ENCODE peak calls at places on chromosome 11, in five cellular contexts. One of them, this sample, is unnamed.

GRCh38 chr11:122045181-122045586 is 70.8 kb downstream of the BLID start:
- DNase-seq in SK-N-SH: no peak
- DNase-seq in HepG2: no peak
- DNase-seq in K562: no peak
- DNase-seq in GM12878: no peak
- DNase-seq in this sample: no peak

GRCh38 chr11:106818416-106818815 is 199.9 kb downstream of the GUCY1A2 start:
- DNase-seq in GM12878: no peak
- DNase-seq in SK-N-SH: no peak
- DNase-seq in HepG2: no peak
- DNase-seq in K562: no peak
- DNase-seq in this sample: no peak

GRCh38 chr11:111260761-111261160 is 15.2 kb downstream of the POU2AF2 start:
- DNase-seq in HepG2: no peak
- DNase-seq in K562: no peak
- DNase-seq in SK-N-SH: no peak
- DNase-seq in GM12878: no peak
- DNase-seq in this sample: no peak

GRCh38 chr11:26665946-26666345 is 55.9 kb downstream of the SLC5A12 start:
- DNase-seq in K562: no peak
- DNase-seq in SK-N-SH: no peak
- DNase-seq in HepG2: no peak
- DNase-seq in GM12878: no peak
- DNase-seq in this sample: no peak

GRCh38 chr11:12410006-12410728 is 32.8 kb downstream of the PARVA start:
- DNase-seq in SK-N-SH: peak; percentile 30
- DNase-seq in K562: no peak
- DNase-seq in HepG2: no peak
- DNase-seq in GM12878: no peak
- DNase-seq in this sample: no peak

GRCh38 chr11:132962026-132962425 is 570.3 kb downstream of the OPCML start:
- DNase-seq in K562: no peak
- DNase-seq in HepG2: no peak
- DNase-seq in SK-N-SH: peak; percentile 44
- DNase-seq in GM12878: no peak
- DNase-seq in this sample: no peak

GRCh38 chr11:16685914-16686313 is 52.5 kb upstream of the C11orf58 start:
- DNase-seq in K562: no peak
- DNase-seq in GM12878: no peak
- DNase-seq in HepG2: no peak
- DNase-seq in SK-N-SH: no peak
- DNase-seq in this sample: no peak

GRCh38 chr11:62108017-62108750 is 15.6 kb upstream of the INCENP start:
- DNase-seq in GM12878: peak; percentile 11
- DNase-seq in SK-N-SH: peak; percentile 69
- DNase-seq in HepG2: peak; percentile 65
- DNase-seq in K562: peak; percentile 49
- DNase-seq in this sample: peak; percentile 19

GRCh38 chr11:86696451-86696850 is 24.0 kb upstream of the ME3 start:
- DNase-seq in GM12878: no peak
- DNase-seq in SK-N-SH: no peak
- DNase-seq in K562: no peak
- DNase-seq in HepG2: no peak
- DNase-seq in this sample: no peak

GRCh38 chr11:1743587-1744136 is 6.7 kb downstream of the IFITM10 start:
- DNase-seq in K562: no peak
- DNase-seq in GM12878: no peak
- DNase-seq in HepG2: no peak
- DNase-seq in SK-N-SH: no peak
- DNase-seq in this sample: no peak

GRCh38 chr11:27485930-27486773 is 13.6 kb upstream of the LGR4 start:
- DNase-seq in K562: peak; percentile 45
- DNase-seq in SK-N-SH: peak; percentile 40
- DNase-seq in HepG2: peak; percentile 54
- DNase-seq in GM12878: no peak
- DNase-seq in this sample: no peak

DNA sequence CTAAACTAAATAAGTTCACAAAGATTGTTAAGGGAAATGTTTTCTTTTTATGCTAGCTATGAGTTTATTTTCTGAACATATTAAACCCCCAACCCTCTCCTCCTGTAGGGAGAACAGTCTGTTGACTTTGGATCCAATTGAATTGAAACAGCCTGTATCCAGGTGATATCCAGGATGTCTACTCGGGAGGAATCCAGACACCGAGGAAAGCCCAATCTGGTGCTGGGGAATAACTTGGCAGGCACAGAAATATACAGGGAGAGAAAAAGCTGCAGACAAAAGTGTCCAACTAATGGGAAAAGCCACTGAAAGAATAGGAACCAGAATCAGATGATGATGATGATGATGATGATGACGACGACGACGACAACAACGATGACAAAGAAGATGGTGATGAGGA is 93.9 kb upstream of the API5 start:
- DNase-seq in K562: no peak
- DNase-seq in HepG2: no peak
- DNase-seq in GM12878: no peak
- DNase-seq in SK-N-SH: no peak
- DNase-seq in this sample: no peak
- H2AFZ ChIP-seq in K562: no peak overlapping the region
- H2AFZ ChIP-seq in HepG2: no peak overlapping the region
- H2AFZ ChIP-seq in GM12878: no peak overlapping the region
- H2AFZ ChIP-seq in SK-N-SH: no peak overlapping the region
- H2AFZ ChIP-seq in this sample: no peak overlapping the region

GRCh38 chr11:63491614-63492372 is 826 bp upstream of the PLAAT5 start:
- DNase-seq in GM12878: no peak
- DNase-seq in HepG2: peak; percentile 92
- DNase-seq in K562: peak; percentile 39
- DNase-seq in SK-N-SH: no peak
- DNase-seq in this sample: no peak

GRCh38 chr11:63492441-63492840 is 1.5 kb upstream of the PLAAT5 start:
- DNase-seq in HepG2: no peak
- DNase-seq in SK-N-SH: no peak
- DNase-seq in GM12878: no peak
- DNase-seq in K562: no peak
- DNase-seq in this sample: no peak

GRCh38 chr11:63489879-63490278 is 1.1 kb downstream of the PLAAT5 start:
- DNase-seq in SK-N-SH: no peak
- DNase-seq in HepG2: no peak
- DNase-seq in K562: no peak
- DNase-seq in GM12878: no peak
- DNase-seq in this sample: no peak

GRCh38 chr11:63491240-63491587 is 247 bp upstream of the PLAAT5 start:
- DNase-seq in SK-N-SH: no peak
- DNase-seq in GM12878: no peak
- DNase-seq in K562: no peak
- DNase-seq in HepG2: no peak
- DNase-seq in this sample: no peak

DNA sequence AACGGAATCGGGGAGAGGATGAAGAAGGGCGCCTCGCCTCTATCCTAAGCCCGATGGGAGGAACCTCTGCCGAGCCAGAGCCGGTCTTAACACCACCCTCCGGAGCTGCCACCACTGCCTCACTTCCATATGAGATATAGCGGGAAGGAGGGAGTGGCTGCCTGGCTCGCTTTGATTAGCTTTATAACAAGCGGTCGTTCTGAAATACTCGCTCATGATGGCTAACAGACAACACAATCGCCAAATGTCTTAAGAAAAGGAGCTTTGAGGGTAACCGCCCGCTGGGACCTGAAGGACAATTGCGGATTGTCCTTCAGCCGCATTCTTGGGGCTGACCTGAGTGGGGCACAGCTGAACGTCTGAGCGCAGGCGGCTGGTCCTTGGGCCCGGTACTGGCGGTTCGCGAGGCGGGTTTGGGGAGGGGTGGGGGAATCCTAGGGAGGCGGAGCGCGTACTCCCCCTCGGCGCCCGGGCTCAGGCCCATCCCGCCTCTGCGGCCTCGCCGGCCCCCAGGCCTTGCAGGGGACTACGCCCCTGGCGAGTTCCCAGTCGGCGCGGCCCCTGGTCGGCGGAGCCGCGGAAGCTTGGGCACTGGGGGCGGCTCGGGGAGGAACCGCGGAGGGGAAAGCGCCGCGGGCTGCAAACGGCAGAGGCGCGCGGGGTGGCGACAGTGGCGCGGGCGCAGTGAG is at the start of gene PLAAT5:
- DNase-seq in HepG2: no peak
- DNase-seq in GM12878: no peak
- DNase-seq in K562: no peak
- DNase-seq in SK-N-SH: peak; percentile 50
- DNase-seq in this sample: peak; percentile 73
- TF ChIP-seq TAF1 in HepG2: no peak
- TF ChIP-seq TAF1 in GM12878: no peak
- TF ChIP-seq TAF1 in K562: no peak
- TF ChIP-seq TAF1 in SK-N-SH: no peak
- TF ChIP-seq TAF1 in this sample: peak; percentile 11

GRCh38 chr11:102530558-102530957 is at the start of gene MMP7:
- DNase-seq in SK-N-SH: no peak
- DNase-seq in GM12878: no peak
- DNase-seq in K562: no peak
- DNase-seq in HepG2: no peak
- DNase-seq in this sample: no peak
- H2AFZ ChIP-seq in SK-N-SH: peak within 1 kb of the TSS; percentile 74
- H2AFZ ChIP-seq in GM12878: no peak within 1 kb of the TSS
- H2AFZ ChIP-seq in K562: no peak within 1 kb of the TSS
- H2AFZ ChIP-seq in HepG2: no peak within 1 kb of the TSS
- H2AFZ ChIP-seq in this sample: peak within 1 kb of the TSS; percentile 71

DNA sequence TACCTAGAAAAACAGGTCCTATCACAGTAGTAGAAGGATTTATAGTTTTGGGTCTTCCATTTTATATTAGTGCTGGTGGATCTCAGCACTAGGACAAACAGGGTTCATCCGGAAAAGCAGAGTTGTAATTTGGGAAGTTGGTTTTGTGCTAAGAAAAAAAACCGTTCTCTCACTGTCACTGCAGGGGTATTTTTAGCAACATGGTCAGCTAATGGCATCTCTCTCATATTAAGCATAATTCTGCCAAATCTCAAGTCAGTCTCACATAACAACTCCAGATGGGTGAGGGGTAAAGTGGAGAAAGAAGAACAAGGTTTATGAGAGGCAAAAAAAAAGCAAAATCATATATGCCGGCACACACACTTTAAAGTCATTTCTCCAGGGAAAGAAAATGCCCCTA is 51.6 kb upstream of the GDPD4 start:
- DNase-seq in SK-N-SH: no peak
- DNase-seq in HepG2: no peak
- DNase-seq in K562: no peak
- DNase-seq in GM12878: no peak
- DNase-seq in this sample: no peak
- TF ChIP-seq TAF1 in SK-N-SH: no peak
- TF ChIP-seq TAF1 in HepG2: no peak
- TF ChIP-seq TAF1 in K562: no peak
- TF ChIP-seq TAF1 in GM12878: no peak
- TF ChIP-seq TAF1 in this sample: no peak

GRCh38 chr11:35179466-35180135 is 40.6 kb downstream of the CD44 start:
- DNase-seq in HepG2: no peak
- DNase-seq in K562: no peak
- DNase-seq in GM12878: no peak
- DNase-seq in SK-N-SH: no peak
- DNase-seq in this sample: no peak

GRCh38 chr11:35182317-35182939 is 43.5 kb downstream of the CD44 start:
- DNase-seq in SK-N-SH: no peak
- DNase-seq in K562: no peak
- DNase-seq in HepG2: no peak
- DNase-seq in GM12878: peak; percentile 52
- DNase-seq in this sample: no peak

GRCh38 chr11:35185696-35186095 is 46.7 kb downstream of the CD44 start:
- DNase-seq in GM12878: no peak
- DNase-seq in K562: no peak
- DNase-seq in HepG2: no peak
- DNase-seq in SK-N-SH: no peak
- DNase-seq in this sample: no peak

GRCh38 chr11:35180311-35181233 is 41.6 kb downstream of the CD44 start:
- DNase-seq in SK-N-SH: no peak
- DNase-seq in GM12878: no peak
- DNase-seq in K562: no peak
- DNase-seq in HepG2: no peak
- DNase-seq in this sample: no peak

GRCh38 chr11:35183526-35183925 is 44.6 kb downstream of the CD44 start:
- DNase-seq in HepG2: no peak
- DNase-seq in SK-N-SH: no peak
- DNase-seq in K562: no peak
- DNase-seq in GM12878: no peak
- DNase-seq in this sample: no peak
- H2AFZ ChIP-seq in HepG2: no peak overlapping the region
- H2AFZ ChIP-seq in SK-N-SH: no peak overlapping the region
- H2AFZ ChIP-seq in K562: no peak overlapping the region
- H2AFZ ChIP-seq in GM12878: no peak overlapping the region
- H2AFZ ChIP-seq in this sample: no peak overlapping the region

GRCh38 chr11:93526691-93527583 is 16.3 kb downstream of the SMCO4 start:
- DNase-seq in K562: no peak
- DNase-seq in SK-N-SH: no peak
- DNase-seq in HepG2: peak; percentile 32
- DNase-seq in GM12878: no peak
- DNase-seq in this sample: no peak

GRCh38 chr11:93529707-93530467 is 13.3 kb downstream of the SMCO4 start:
- DNase-seq in SK-N-SH: no peak
- DNase-seq in K562: no peak
- DNase-seq in GM12878: no peak
- DNase-seq in HepG2: peak; percentile 74
- DNase-seq in this sample: no peak

GRCh38 chr11:93528252-93528651 is 14.9 kb downstream of the SMCO4 start:
- DNase-seq in K562: no peak
- DNase-seq in HepG2: no peak
- DNase-seq in SK-N-SH: no peak
- DNase-seq in GM12878: no peak
- DNase-seq in this sample: no peak

GRCh38 chr11:93530468-93530826 is 12.7 kb downstream of the SMCO4 start:
- DNase-seq in SK-N-SH: no peak
- DNase-seq in HepG2: no peak
- DNase-seq in GM12878: no peak
- DNase-seq in K562: no peak
- DNase-seq in this sample: no peak

DNA sequence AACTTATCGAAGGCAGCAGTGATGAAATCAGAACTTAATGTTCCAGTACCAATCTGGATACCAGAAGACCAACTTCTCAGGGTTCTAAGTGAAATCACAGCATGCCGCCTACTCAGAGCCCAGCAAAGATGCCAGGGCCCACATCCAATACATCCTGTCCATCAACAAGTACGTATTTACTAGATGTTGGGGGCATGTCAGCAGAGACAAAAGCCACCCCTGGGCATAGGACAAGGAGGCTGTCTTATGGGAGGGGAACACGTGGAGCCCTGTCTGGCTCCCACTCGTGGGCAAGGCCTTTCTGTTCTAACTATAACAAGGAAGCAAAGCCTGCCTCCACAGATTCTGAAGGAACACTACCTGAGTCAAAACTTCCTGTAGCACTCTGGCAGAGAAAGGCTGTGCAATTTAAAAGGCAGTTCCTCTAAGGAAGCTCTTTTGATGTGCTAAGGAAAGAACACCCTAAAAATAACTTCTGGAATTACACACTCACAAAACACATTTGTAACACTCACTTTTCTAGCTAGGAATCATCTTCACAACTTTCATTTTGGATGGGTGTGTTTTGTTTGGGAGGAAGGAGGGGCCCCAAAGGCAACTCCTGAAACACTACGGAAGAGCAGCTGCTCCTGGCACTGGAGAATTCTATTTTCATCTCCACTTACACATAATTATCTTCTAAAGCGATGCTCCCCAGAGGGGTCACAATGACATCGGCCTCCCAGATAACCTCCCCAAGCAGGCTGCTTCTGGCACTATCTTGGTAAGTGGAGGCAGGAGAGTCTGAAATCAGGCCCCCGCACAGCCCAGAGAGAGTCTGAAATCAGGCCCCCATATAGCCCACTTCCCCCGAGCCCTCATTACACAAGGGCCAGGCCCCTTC is 14.2 kb downstream of the SMCO4 start:
- DNase-seq in K562: no peak
- DNase-seq in SK-N-SH: no peak
- DNase-seq in HepG2: no peak
- DNase-seq in GM12878: no peak
- DNase-seq in this sample: no peak
- TF ChIP-seq TAF1 in K562: no peak
- TF ChIP-seq TAF1 in SK-N-SH: no peak
- TF ChIP-seq TAF1 in HepG2: no peak
- TF ChIP-seq TAF1 in GM12878: no peak
- TF ChIP-seq TAF1 in this sample: no peak